ENCODE peak calls at places on chromosomes 5 and 9, in five cellular contexts. D is body of pancreas, M is right atrium auricular region, T is mucosa of descending colon, F is fibroblast of mammary gland. K is an unnamed sample.

GRCh38 chr5:178196413-178196812 is 7.9 kb upstream of the HNRNPAB start:
- DNase-seq in D (no peak), M (no peak), T (no peak), F (no peak), K (peak)

GRCh38 chr5:168070761-168071160 is 220.7 kb upstream of the WWC1 start:
- DNase-seq in D (no peak), M (no peak), T (no peak), F (no peak), K (no peak)

GRCh38 chr9:132237481-132237880 is 75.6 kb downstream of the NTNG2 start:
- DNase-seq in D (no peak), M (no peak), T (no peak), F (no peak), K (no peak)

GRCh38 chr9:38526571-38526970 is 93.8 kb downstream of the ANKRD18A start:
- DNase-seq in D (no peak), M (no peak), T (no peak), F (no peak), K (no peak)

GRCh38 chr5:151686673-151687378 is at the start of gene SPARC:
- DNase-seq in D (peak), M (peak), T (peak), F (peak), K (peak)

GRCh38 chr5:35229076-35230042 is 928 bp downstream of the PRLR start:
- DNase-seq in D (peak), M (no peak), T (peak), F (peak), K (no peak)

GRCh38 chr9:21415492-21416267 is 6.8 kb downstream of the IFNA8 start:
- DNase-seq in D (no peak), M (no peak), T (peak), F (peak), K (no peak)

GRCh38 chr9:115845648-115846312 is 307.8 kb upstream of the PAPPA start:
- DNase-seq in D (no peak), M (no peak), T (no peak), F (peak), K (no peak)

GRCh38 chr5:5335708-5336211 is 86.7 kb upstream of the ICE1 start:
- DNase-seq in D (no peak), M (no peak), T (no peak), F (peak), K (no peak)

DNA sequence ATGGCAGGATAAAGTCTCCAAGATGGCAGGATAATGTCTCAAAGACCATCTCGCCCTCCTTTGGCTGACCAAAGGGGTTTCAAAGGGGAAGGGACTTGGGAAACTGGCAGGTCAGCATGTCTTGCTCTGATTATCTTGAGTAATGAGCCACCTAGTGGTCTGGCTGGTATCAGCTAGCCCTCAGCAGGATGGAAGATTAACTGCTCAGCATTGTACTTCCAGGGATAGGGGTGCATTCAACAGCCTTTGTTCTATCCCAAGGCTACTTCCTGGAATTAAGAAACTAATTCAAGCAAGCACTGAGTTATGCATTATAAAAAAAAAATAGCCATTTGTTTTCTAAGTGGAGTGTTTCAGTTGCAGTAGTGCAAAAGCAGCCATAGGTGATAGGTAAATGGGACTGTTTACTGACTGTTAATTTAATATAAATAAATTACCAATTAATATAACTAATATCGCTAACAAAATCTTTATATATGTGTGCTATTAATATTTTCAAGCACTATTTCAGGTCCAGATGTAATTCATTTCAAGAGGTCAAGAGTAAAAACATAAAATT is 555.5 kb downstream of the CDH9 start:
- DNase-seq in D (peak), M (no peak), T (no peak), F (peak), K (no peak)
- H3K4me3 ChIP-seq in D (no peak), M (no peak), T (no peak), F (no peak), K (peak)

GRCh38 chr9:6215562-6215961 is at the start of gene IL33:
- DNase-seq in D (peak), M (peak), T (no peak), F (peak), K (no peak)

GRCh38 chr9:6216951-6217350 is 1.3 kb downstream of the IL33 start:
- DNase-seq in D (no peak), M (no peak), T (no peak), F (no peak), K (no peak)

GRCh38 chr9:6214451-6214850 is 1.2 kb upstream of the IL33 start:
- DNase-seq in D (no peak), M (no peak), T (no peak), F (peak), K (no peak)

GRCh38 chr9:6214903-6215302 is 704 bp upstream of the IL33 start:
- DNase-seq in D (no peak), M (no peak), T (no peak), F (peak), K (no peak)

GRCh38 chr9:6216002-6216401 is 395 bp downstream of the IL33 start:
- DNase-seq in D (no peak), M (no peak), T (no peak), F (no peak), K (no peak)
- H3K4me3 ChIP-seq in D (no peak), M (peak), T (no peak), F (no peak), K (peak)

DNA sequence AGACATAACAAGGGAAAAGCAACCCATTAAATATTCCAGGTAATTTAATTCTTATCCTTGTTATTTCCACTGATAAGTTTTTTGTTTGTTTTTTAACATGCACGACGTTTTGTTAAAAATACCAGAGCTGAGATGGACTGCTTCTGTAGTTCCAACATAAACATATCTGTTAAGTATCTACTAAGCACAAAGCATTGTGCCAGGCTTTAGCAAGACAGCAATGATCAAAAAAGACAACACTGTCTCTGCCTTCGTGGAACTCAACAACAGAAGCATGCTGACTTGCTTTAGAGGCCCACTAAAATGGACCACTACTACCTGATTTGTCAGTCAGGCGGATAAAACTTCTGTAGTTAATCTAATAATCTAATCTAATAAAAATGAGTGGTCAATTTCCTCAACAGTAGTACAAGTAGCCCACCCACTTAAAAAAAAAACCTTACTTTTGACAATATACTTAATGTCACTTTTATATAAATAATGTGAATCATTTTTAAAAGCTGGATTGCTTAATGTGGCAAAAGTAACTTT is 3.1 kb downstream of the RAB14 start:
- DNase-seq in D (no peak), M (no peak), T (no peak), F (no peak), K (no peak)
- H3K4me3 ChIP-seq in D (no peak), M (no peak), T (no peak), F (no peak), K (no peak)

GRCh38 chr5:100595152-100595811 is 60.1 kb downstream of the FAM174A start:
- DNase-seq in D (peak), M (no peak), T (no peak), F (peak), K (no peak)
- H3K4me3 ChIP-seq in D (no peak), M (no peak), T (no peak), F (peak), K (no peak)

GRCh38 chr9:35907732-35908483 is 1.4 kb upstream of the SPAAR start:
- DNase-seq in D (peak), M (peak), T (peak), F (peak), K (peak)

GRCh38 chr9:35909274-35909673 is at the start of gene SPAAR:
- DNase-seq in D (no peak), M (no peak), T (no peak), F (no peak), K (no peak)

GRCh38 chr9:35909687-35910612 is 660 bp downstream of the SPAAR start:
- DNase-seq in D (no peak), M (peak), T (no peak), F (peak), K (no peak)

GRCh38 chr9:35906923-35907699 is 1.1 kb downstream of the HRCT1 start:
- DNase-seq in D (peak), M (peak), T (peak), F (peak), K (peak)

GRCh38 chr9:35908484-35909125 is 685 bp upstream of the SPAAR start:
- DNase-seq in D (no peak), M (peak), T (no peak), F (no peak), K (no peak)
- H3K4me3 ChIP-seq in D (no peak), M (no peak), T (no peak), F (peak), K (no peak)

GRCh38 chr5:52807723-52808122 is 20.0 kb downstream of the ITGA1 start:
- DNase-seq in D (no peak), M (no peak), T (no peak), F (no peak), K (no peak)

GRCh38 chr5:52810426-52810825 is 22.7 kb downstream of the ITGA1 start:
- DNase-seq in D (no peak), M (no peak), T (no peak), F (no peak), K (no peak)

GRCh38 chr5:52808316-52808901 is 20.7 kb downstream of the ITGA1 start:
- DNase-seq in D (no peak), M (no peak), T (no peak), F (no peak), K (no peak)

GRCh38 chr5:52811067-52811749 is 23.5 kb downstream of the ITGA1 start:
- DNase-seq in D (no peak), M (no peak), T (no peak), F (peak), K (no peak)

GRCh38 chr5:52809884-52810283 is 22.2 kb downstream of the ITGA1 start:
- DNase-seq in D (no peak), M (no peak), T (no peak), F (peak), K (no peak)
- H3K4me3 ChIP-seq in D (no peak), M (no peak), T (no peak), F (no peak), K (no peak)

GRCh38 chr9:108272350-108272899 is 583.4 kb downstream of the ACTL7B start:
- DNase-seq in D (peak), M (peak), T (peak), F (peak), K (peak)
- H3K4me3 ChIP-seq in D (no peak), M (no peak), T (no peak), F (no peak), K (peak)